ENCODE peak calls at places on chromosomes 7 and 10, in eight cellular contexts. L is heart left ventricle, H is heart right ventricle, C is pancreas, K is endodermal cell, Y is neural progenitor cell, B is tibial artery, Z is IMR-90. N is an unnamed sample.

GRCh38 chr7:28643369-28644340 is 231.3 kb downstream of the CREB5 start:
- DNase-seq in L (no peak), H (no peak), C (no peak), K (peak; percentile 60), Y (no peak), B (no peak), Z (no peak), N (no peak)

GRCh38 chr10:27742926-27743735 is 2.5 kb downstream of the MKX start:
- DNase-seq in L (no peak), H (no peak), C (no peak), K (peak; percentile 86), Y (peak; percentile 60), B (peak; percentile 77), Z (no peak), N (peak; percentile 70)

GRCh38 chr10:96656839-96657238 is 63.5 kb downstream of the PIK3AP1 start:
- DNase-seq in L (no peak), H (no peak), C (no peak), K (no peak), Y (no peak), B (no peak), Z (no peak), N (no peak)

GRCh38 chr7:96090756-96091155 is 231.1 kb downstream of the SLC25A13 start:
- DNase-seq in L (no peak), H (no peak), C (no peak), K (no peak), Y (no peak), B (no peak), Z (no peak), N (no peak)

GRCh38 chr10:5413012-5413938 is 918 bp downstream of the NET1 start:
- DNase-seq in L (no peak), H (no peak), C (peak; percentile 18), K (peak; percentile 66), Y (peak; percentile 77), B (no peak), Z (peak; percentile 30), N (no peak)

GRCh38 chr10:72740526-72740925 is 48.6 kb downstream of the MCU start:
- DNase-seq in L (peak; percentile 16), H (peak; percentile 40), C (no peak), K (peak; percentile 53), Y (peak; percentile 20), B (no peak), Z (peak; percentile 65), N (no peak)

GRCh38 chr7:82443801-82444219 is 233 bp upstream of the CACNA2D1 start:
- DNase-seq in L (peak; percentile 89), H (peak; percentile 88), C (peak; percentile 35), K (peak; percentile 93), Y (peak; percentile 83), B (peak; percentile 94), Z (peak; percentile 91), N (peak; percentile 83)

GRCh38 chr10:13354783-13355182 is 6.7 kb upstream of the SEPHS1 start:
- DNase-seq in L (no peak), H (no peak), C (no peak), K (no peak), Y (no peak), B (no peak), Z (no peak), N (no peak)

GRCh38 chr10:20912969-20913368 is 15.9 kb upstream of the NEBL start:
- DNase-seq in L (no peak), H (no peak), C (no peak), K (no peak), Y (no peak), B (no peak), Z (no peak), N (no peak)

GRCh38 chr10:86878973-86879781 is 78.2 kb downstream of the MMRN2 start:
- DNase-seq in L (no peak), H (no peak), C (no peak), K (peak; percentile 12), Y (no peak), B (no peak), Z (no peak), N (no peak)

GRCh38 chr10:27223964-27224363 is 16.6 kb downstream of the ACBD5 start:
- DNase-seq in L (peak; percentile 26), H (peak; percentile 39), C (peak; percentile 33), K (peak; percentile 56), Y (peak; percentile 38), B (no peak), Z (peak; percentile 26), N (no peak)

GRCh38 chr7:141220263-141220662 is 146.4 kb downstream of the TMEM178B start:
- DNase-seq in L (no peak), H (no peak), C (no peak), K (no peak), Y (peak; percentile 64), B (no peak), Z (no peak), N (no peak)

GRCh38 chr7:128361463-128362441 is at the start of gene PRRT4:
- DNase-seq in L (no peak), H (no peak), C (no peak), K (peak; percentile 77), Y (peak; percentile 82), B (peak; percentile 68), Z (no peak), N (peak; percentile 68)

GRCh38 chr7:132636581-132636980 is 60.3 kb upstream of the PLXNA4 start:
- DNase-seq in L (no peak), H (no peak), C (no peak), K (no peak), Y (no peak), B (no peak), Z (no peak), N (no peak)

GRCh38 chr10:13231190-13231589 is 3.0 kb downstream of the UCMA start:
- DNase-seq in L (no peak), H (no peak), C (no peak), K (no peak), Y (no peak), B (no peak), Z (no peak), N (peak; percentile 10)

GRCh38 chr10:110919349-110919931 is at the start of gene SHOC2:
- DNase-seq in L (peak; percentile 99), H (peak; percentile 99), C (peak; percentile 100), K (peak; percentile 99), Y (peak; percentile 100), B (peak; percentile 100), Z (no peak), N (peak; percentile 100)

GRCh38 chr7:6530626-6531491 is 20.4 kb downstream of the GRID2IP start:
- DNase-seq in L (no peak), H (no peak), C (no peak), K (peak; percentile 92), Y (peak; percentile 79), B (no peak), Z (no peak), N (no peak)

GRCh38 chr10:7090529-7090928 is 320.3 kb downstream of the SFMBT2 start:
- DNase-seq in L (no peak), H (no peak), C (no peak), K (no peak), Y (no peak), B (no peak), Z (peak; percentile 51), N (no peak)

GRCh38 chr7:80047856-80048459 is 86.7 kb upstream of the GNAI1 start:
- DNase-seq in L (no peak), H (no peak), C (no peak), K (no peak), Y (no peak), B (no peak), Z (peak; percentile 34), N (no peak)

GRCh38 chr7:151088019-151088855 is 2.0 kb downstream of the AGAP3 start:
- DNase-seq in L (no peak), H (no peak), C (no peak), K (no peak), Y (peak; percentile 37), B (peak; percentile 64), Z (no peak), N (no peak)

GRCh38 chr10:126392469-126392868 is 4.2 kb upstream of the ADAM12 start:
- DNase-seq in L (no peak), H (no peak), C (no peak), K (no peak), Y (no peak), B (no peak), Z (no peak), N (no peak)

GRCh38 chr10:70742537-70743429 is 42.4 kb downstream of the TBATA start:
- DNase-seq in L (peak; percentile 75), H (peak; percentile 74), C (no peak), K (no peak), Y (no peak), B (no peak), Z (peak; percentile 72), N (peak; percentile 60)

GRCh38 chr7:7745966-7746365 is 27.6 kb upstream of the RPA3 start:
- DNase-seq in L (no peak), H (no peak), C (no peak), K (no peak), Y (no peak), B (no peak), Z (no peak), N (no peak)

DNA sequence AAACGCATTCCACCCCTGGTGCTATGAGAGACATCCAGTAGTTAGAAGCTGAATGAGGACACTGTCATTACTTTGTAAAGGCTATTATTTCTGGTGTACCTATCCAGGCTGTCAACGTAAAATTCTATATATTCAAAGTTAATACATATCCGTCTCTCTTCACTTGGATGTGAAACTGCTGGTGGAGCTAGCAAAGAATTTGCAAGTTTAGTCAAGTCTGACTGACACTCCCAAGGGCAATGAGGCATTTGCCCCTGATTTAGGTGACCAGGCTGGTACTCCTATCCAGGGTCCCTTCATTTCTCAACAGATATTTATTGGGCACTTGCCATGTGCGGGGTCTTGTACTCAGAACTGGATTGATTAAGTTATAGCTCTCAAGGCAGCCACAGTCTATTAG is 260.1 kb upstream of the CDC14C start:
- DNase-seq in L (no peak), H (no peak), C (no peak), K (no peak), Y (no peak), B (no peak), Z (no peak), N (no peak)
- H3K36me3 ChIP-seq in L (no peaks in the 10 kb centered on the region), H (no peaks in the 10 kb centered on the region), C (no peaks in the 10 kb centered on the region), K (no peaks in the 10 kb centered on the region), Y (no peaks in the 10 kb centered on the region), B (no peaks in the 10 kb centered on the region), Z (no peaks in the 10 kb centered on the region), N (no peaks in the 10 kb centered on the region)

GRCh38 chr10:62639139-62639538 is 165.4 kb upstream of the ADO start:
- DNase-seq in L (no peak), H (no peak), C (no peak), K (no peak), Y (no peak), B (no peak), Z (no peak), N (no peak)
- H3K27me3 ChIP-seq in L (no peaks in the 10 kb centered on the region), H (no peaks in the 10 kb centered on the region), C (no peaks in the 10 kb centered on the region), K (no peaks in the 10 kb centered on the region), Y (no peaks in the 10 kb centered on the region), B (no peaks in the 10 kb centered on the region), Z (no peaks in the 10 kb centered on the region), N (no peaks in the 10 kb centered on the region)

DNA sequence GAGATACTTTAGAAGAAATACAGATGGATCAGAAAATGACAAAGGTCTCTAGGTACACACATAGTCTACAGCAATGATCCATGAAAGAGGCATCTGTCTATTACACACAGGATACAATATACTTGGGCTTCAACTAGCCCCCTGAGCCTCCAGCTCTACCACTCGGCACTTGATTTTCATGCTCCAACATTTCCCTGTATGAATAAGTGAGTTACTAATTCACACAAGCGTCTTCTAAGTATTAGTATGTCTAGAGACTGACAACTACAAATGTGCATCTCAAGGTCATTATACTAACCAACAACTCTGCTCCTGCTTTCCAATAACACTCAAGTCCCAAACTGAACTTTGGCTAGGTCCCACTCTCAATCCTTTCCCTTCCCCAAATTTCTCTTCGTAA is 8.3 kb downstream of the FAM204A start:
- DNase-seq in L (no peak), H (no peak), C (no peak), K (no peak), Y (no peak), B (no peak), Z (no peak), N (no peak)
- H3K36me3 ChIP-seq in L (peaks cover 66% of the 10 kb centered on the region), H (no peaks in the 10 kb centered on the region), C (peaks cover 33% of the 10 kb centered on the region), K (peaks cover 67% of the 10 kb centered on the region), Y (peaks cover 21% of the 10 kb centered on the region), B (peaks cover 15% of the 10 kb centered on the region), Z (peaks cover 18% of the 10 kb centered on the region), N (peaks cover 66% of the 10 kb centered on the region)

GRCh38 chr7:101294832-101295121 is 26.8 kb downstream of the IFT22 start:
- DNase-seq in L (no peak), H (no peak), C (no peak), K (no peak), Y (no peak), B (no peak), Z (no peak), N (no peak)
- H3K27me3 ChIP-seq in L (peaks cover 62% of the 10 kb centered on the region), H (peaks cover 94% of the 10 kb centered on the region), C (peaks cover 27% of the 10 kb centered on the region), K (peaks cover 11% of the 10 kb centered on the region), Y (peaks cover 49% of the 10 kb centered on the region), B (no peaks in the 10 kb centered on the region), Z (peaks cover 59% of the 10 kb centered on the region), N (peaks cover 86% of the 10 kb centered on the region)